ENCODE peak calls at places on chromosome 17, in five cellular contexts. One of them, this sample, is unnamed.

GRCh38 chr17:39605492-39606433 is 2.0 kb downstream of the NEUROD2 start:
- DNase-seq in thoracic aorta: no peak
- DNase-seq in tibial artery: no peak
- DNase-seq in WTC11: peak
- DNase-seq in neural crest cell: no peak
- DNase-seq in this sample: no peak

GRCh38 chr17:18031955-18032354 is 7.0 kb downstream of the ATPAF2 start:
- DNase-seq in thoracic aorta: no peak
- DNase-seq in tibial artery: no peak
- DNase-seq in WTC11: no peak
- DNase-seq in neural crest cell: no peak
- DNase-seq in this sample: no peak

GRCh38 chr17:2331303-2331702 is 5.0 kb downstream of the TSR1 start:
- DNase-seq in thoracic aorta: no peak
- DNase-seq in tibial artery: no peak
- DNase-seq in WTC11: no peak
- DNase-seq in neural crest cell: no peak
- DNase-seq in this sample: no peak

GRCh38 chr17:19897901-19898300 is 30.2 kb upstream of the ULK2 start:
- DNase-seq in thoracic aorta: no peak
- DNase-seq in tibial artery: no peak
- DNase-seq in WTC11: no peak
- DNase-seq in neural crest cell: no peak
- DNase-seq in this sample: no peak

GRCh38 chr17:37179893-37180292 is 195.9 kb upstream of the C17orf78 start:
- DNase-seq in thoracic aorta: no peak
- DNase-seq in tibial artery: no peak
- DNase-seq in WTC11: no peak
- DNase-seq in neural crest cell: no peak
- DNase-seq in this sample: no peak

GRCh38 chr17:39631403-39631802 is 4.7 kb downstream of the PPP1R1B start:
- DNase-seq in thoracic aorta: no peak
- DNase-seq in tibial artery: no peak
- DNase-seq in WTC11: peak
- DNase-seq in neural crest cell: no peak
- DNase-seq in this sample: peak

GRCh38 chr17:33716937-33717336 is 423.8 kb upstream of the ASIC2 start:
- DNase-seq in thoracic aorta: no peak
- DNase-seq in tibial artery: no peak
- DNase-seq in WTC11: no peak
- DNase-seq in neural crest cell: no peak
- DNase-seq in this sample: no peak

GRCh38 chr17:18225562-18226283 is at the start of gene LLGL1:
- DNase-seq in thoracic aorta: no peak
- DNase-seq in tibial artery: no peak
- DNase-seq in WTC11: peak
- DNase-seq in neural crest cell: peak
- DNase-seq in this sample: no peak

GRCh38 chr17:33778505-33779398 is 476.3 kb upstream of the CCL2 start:
- DNase-seq in thoracic aorta: no peak
- DNase-seq in tibial artery: peak
- DNase-seq in WTC11: peak
- DNase-seq in neural crest cell: peak
- DNase-seq in this sample: no peak

GRCh38 chr17:72861811-72862210 is 230.7 kb downstream of the SLC39A11 start:
- DNase-seq in thoracic aorta: no peak
- DNase-seq in tibial artery: no peak
- DNase-seq in WTC11: no peak
- DNase-seq in neural crest cell: no peak
- DNase-seq in this sample: no peak

GRCh38 chr17:55161935-55162555 is 102.7 kb upstream of the HLF start:
- DNase-seq in thoracic aorta: no peak
- DNase-seq in tibial artery: no peak
- DNase-seq in WTC11: no peak
- DNase-seq in neural crest cell: no peak
- DNase-seq in this sample: no peak

GRCh38 chr17:76893623-76894358 is 25.6 kb downstream of the MGAT5B start:
- DNase-seq in thoracic aorta: no peak
- DNase-seq in tibial artery: no peak
- DNase-seq in WTC11: no peak
- DNase-seq in neural crest cell: no peak
- DNase-seq in this sample: no peak

GRCh38 chr17:17900615-17901520 is 64.1 kb upstream of the SREBF1 start:
- DNase-seq in thoracic aorta: peak
- DNase-seq in tibial artery: peak
- DNase-seq in WTC11: no peak
- DNase-seq in neural crest cell: no peak
- DNase-seq in this sample: no peak

GRCh38 chr17:9928601-9929341 is 23.7 kb upstream of the RCVRN start:
- DNase-seq in thoracic aorta: no peak
- DNase-seq in tibial artery: no peak
- DNase-seq in WTC11: peak
- DNase-seq in neural crest cell: peak
- DNase-seq in this sample: no peak

GRCh38 chr17:44915727-44916058 is 393 bp upstream of the GFAP start:
- DNase-seq in thoracic aorta: no peak
- DNase-seq in tibial artery: no peak
- DNase-seq in WTC11: no peak
- DNase-seq in neural crest cell: no peak
- DNase-seq in this sample: peak

GRCh38 chr17:3719265-3719664 is 4.4 kb upstream of the HASPIN start:
- DNase-seq in thoracic aorta: no peak
- DNase-seq in tibial artery: no peak
- DNase-seq in WTC11: no peak
- DNase-seq in neural crest cell: no peak
- DNase-seq in this sample: no peak

GRCh38 chr17:74040729-74041128 is 162.7 kb upstream of the RPL38 start:
- DNase-seq in thoracic aorta: no peak
- DNase-seq in tibial artery: no peak
- DNase-seq in WTC11: no peak
- DNase-seq in neural crest cell: no peak
- DNase-seq in this sample: no peak

GRCh38 chr17:14575349-14575966 is 274.6 kb downstream of the HS3ST3B1 start:
- DNase-seq in thoracic aorta: no peak
- DNase-seq in tibial artery: no peak
- DNase-seq in WTC11: no peak
- DNase-seq in neural crest cell: no peak
- DNase-seq in this sample: no peak

DNA sequence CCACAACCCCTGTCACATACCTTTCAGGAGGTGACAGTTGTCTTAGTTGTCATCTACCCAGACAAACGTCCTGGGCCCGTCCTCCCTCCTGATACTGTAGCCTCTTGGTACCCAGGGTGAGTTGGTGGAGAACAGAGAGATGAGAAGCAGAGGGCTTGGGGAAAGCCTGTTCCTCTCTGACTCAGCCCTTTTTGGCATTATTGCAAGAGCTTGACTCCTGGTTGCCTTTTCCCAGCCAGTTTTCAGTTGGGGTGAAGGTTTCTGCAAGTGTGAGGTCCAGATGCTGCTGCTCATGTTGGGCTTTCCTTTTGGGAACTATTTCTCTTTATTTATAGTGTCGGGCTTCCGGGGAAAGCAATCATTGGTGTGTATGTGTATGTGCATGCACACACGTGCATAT is 2.1 kb upstream of the AOC2 start:
- DNase-seq in thoracic aorta: no peak
- DNase-seq in tibial artery: no peak
- DNase-seq in WTC11: no peak
- DNase-seq in neural crest cell: no peak
- DNase-seq in this sample: no peak
- TF ChIP-seq CTCF in thoracic aorta: no peak
- TF ChIP-seq CTCF in tibial artery: no peak
- TF ChIP-seq CTCF in WTC11: no peak
- TF ChIP-seq CTCF in neural crest cell: no peak
- TF ChIP-seq CTCF in this sample: no peak

DNA sequence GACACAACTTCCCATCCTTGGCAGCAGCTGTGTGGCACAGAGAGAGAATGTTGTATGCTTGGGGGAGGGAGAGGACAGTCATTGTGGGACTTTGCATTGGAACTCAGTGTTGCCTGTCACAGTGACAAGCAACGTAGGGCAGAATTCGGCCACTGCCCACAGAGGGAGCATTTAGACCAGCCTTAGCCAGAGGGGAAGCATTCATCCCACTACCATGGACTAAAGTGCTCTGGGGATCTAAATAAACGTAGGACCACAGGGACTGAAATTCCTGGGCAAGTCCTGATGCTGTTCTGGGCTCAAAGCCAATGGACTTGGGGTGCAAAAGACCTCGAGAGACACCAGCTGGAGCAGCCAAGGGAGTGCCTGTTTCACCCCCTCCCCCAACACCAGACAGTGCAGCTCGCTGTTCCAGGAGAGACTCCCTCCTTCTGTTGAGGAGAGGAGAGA is 44.9 kb downstream of the ABCA8 start:
- DNase-seq in thoracic aorta: no peak
- DNase-seq in tibial artery: peak
- DNase-seq in WTC11: no peak
- DNase-seq in neural crest cell: no peak
- DNase-seq in this sample: peak
- TF ChIP-seq CTCF in thoracic aorta: no peak
- TF ChIP-seq CTCF in tibial artery: no peak
- TF ChIP-seq CTCF in WTC11: no peak
- TF ChIP-seq CTCF in neural crest cell: no peak
- TF ChIP-seq CTCF in this sample: no peak

DNA sequence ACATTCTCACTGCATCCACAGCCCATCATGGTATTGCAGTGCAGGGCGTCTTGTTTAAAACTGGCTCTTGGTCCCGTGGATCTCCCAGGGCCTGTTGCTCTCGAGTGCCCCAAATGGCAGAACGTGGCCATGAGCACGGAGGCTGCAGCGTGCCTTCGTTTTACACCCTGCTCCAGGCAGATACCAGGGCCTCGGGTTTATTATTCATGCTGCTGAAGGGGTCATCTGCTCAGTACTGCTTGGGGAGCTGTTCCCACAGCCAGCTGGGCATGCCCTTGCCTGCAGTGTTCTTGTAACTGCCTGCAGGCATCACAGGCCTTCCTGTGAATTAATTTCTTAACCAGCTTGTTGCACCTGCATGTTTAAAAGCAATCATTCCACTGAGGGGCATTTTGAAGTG is 129.7 kb upstream of the CHMP6 start:
- DNase-seq in thoracic aorta: no peak
- DNase-seq in tibial artery: no peak
- DNase-seq in WTC11: no peak
- DNase-seq in neural crest cell: peak
- DNase-seq in this sample: peak
- TF ChIP-seq CTCF in thoracic aorta: peak
- TF ChIP-seq CTCF in tibial artery: peak
- TF ChIP-seq CTCF in WTC11: no peak
- TF ChIP-seq CTCF in neural crest cell: peak
- TF ChIP-seq CTCF in this sample: peak

GRCh38 chr17:82195675-82196258 is 16.9 kb downstream of the CCDC57 start:
- DNase-seq in thoracic aorta: no peak
- DNase-seq in tibial artery: no peak
- DNase-seq in WTC11: no peak
- DNase-seq in neural crest cell: no peak
- DNase-seq in this sample: no peak
- TF ChIP-seq CTCF in thoracic aorta: no peak
- TF ChIP-seq CTCF in tibial artery: no peak
- TF ChIP-seq CTCF in WTC11: no peak
- TF ChIP-seq CTCF in neural crest cell: no peak
- TF ChIP-seq CTCF in this sample: no peak

GRCh38 chr17:82615084-82616020 is 32.9 kb downstream of the WDR45B start:
- DNase-seq in thoracic aorta: no peak
- DNase-seq in tibial artery: no peak
- DNase-seq in WTC11: peak
- DNase-seq in neural crest cell: no peak
- DNase-seq in this sample: peak
- TF ChIP-seq CTCF in thoracic aorta: no peak
- TF ChIP-seq CTCF in tibial artery: no peak
- TF ChIP-seq CTCF in WTC11: no peak
- TF ChIP-seq CTCF in neural crest cell: no peak
- TF ChIP-seq CTCF in this sample: no peak

GRCh38 chr17:49787932-49788442 is 494 bp upstream of the KAT7 start:
- DNase-seq in thoracic aorta: no peak
- DNase-seq in tibial artery: peak
- DNase-seq in WTC11: peak
- DNase-seq in neural crest cell: peak
- DNase-seq in this sample: no peak

GRCh38 chr17:49789278-49789578 is 747 bp downstream of the KAT7 start:
- DNase-seq in thoracic aorta: no peak
- DNase-seq in tibial artery: no peak
- DNase-seq in WTC11: no peak
- DNase-seq in neural crest cell: no peak
- DNase-seq in this sample: no peak

GRCh38 chr17:49784636-49785035 is 3.8 kb upstream of the KAT7 start:
- DNase-seq in thoracic aorta: no peak
- DNase-seq in tibial artery: no peak
- DNase-seq in WTC11: no peak
- DNase-seq in neural crest cell: no peak
- DNase-seq in this sample: no peak

GRCh38 chr17:49793309-49793708 is 4.8 kb downstream of the KAT7 start:
- DNase-seq in thoracic aorta: no peak
- DNase-seq in tibial artery: no peak
- DNase-seq in WTC11: no peak
- DNase-seq in neural crest cell: no peak
- DNase-seq in this sample: no peak

DNA sequence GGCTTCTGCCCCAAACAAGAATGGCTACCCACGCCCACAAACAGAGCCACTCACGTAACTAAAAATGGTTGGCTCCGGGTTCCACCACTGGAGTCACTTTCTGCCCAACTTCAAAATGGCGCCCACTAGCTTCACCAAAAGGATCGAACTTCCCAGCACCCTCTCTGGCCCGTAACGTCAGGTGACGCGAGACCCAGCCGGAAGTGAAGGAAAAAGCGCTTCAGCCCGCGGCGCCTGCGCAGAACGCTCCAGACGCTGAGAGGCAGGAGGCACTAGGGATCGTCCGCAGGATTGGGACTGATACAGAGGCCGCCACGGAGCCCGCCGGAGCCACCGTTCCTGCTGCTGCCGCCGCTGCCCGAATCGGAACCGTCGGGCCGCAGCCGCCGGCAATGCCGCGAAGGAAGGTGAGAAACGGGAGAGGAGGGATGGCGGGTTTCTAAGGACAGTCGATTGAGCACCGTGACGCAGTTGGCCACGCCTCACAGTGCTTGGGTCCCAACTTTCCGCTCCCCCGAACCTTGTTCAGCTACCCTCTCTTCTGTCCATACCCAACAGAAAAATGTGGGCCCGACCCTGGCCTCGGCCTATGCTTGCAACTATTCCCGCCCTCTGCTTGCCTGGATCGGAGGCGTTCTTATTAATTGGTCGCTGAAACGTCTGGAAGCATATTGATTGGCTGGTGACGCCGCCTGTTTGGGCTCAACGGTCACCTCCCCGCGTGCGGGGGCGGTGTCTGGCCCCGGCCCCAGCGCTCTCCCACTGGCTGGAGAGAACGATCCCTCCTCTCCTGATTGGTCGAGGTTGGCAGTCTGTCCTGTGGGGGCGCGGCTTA is at the start of gene KAT7:
- DNase-seq in thoracic aorta: peak
- DNase-seq in tibial artery: peak
- DNase-seq in WTC11: peak
- DNase-seq in neural crest cell: peak
- DNase-seq in this sample: peak
- TF ChIP-seq CTCF in thoracic aorta: no peak
- TF ChIP-seq CTCF in tibial artery: no peak
- TF ChIP-seq CTCF in WTC11: no peak
- TF ChIP-seq CTCF in neural crest cell: no peak
- TF ChIP-seq CTCF in this sample: no peak